ENCODE peak calls at places on chromosomes 13 and 19, in nine cellular contexts. B is pancreas, Z is A549, C is suprapubic skin, T is K562, P is adrenal gland, M is choroid plexus epithelial cell, Q is Caco-2, J is fibroblast of mammary gland. E is an unnamed sample.

GRCh38 chr19:13849991-13850909 is 26.7 kb upstream of the NANOS3 start:
- DNase-seq in M (peak), B (peak), P (peak), J (peak), Q (peak), C (peak), Z (peak), T (peak), E (no peak)

GRCh38 chr19:31448221-31448657 is 99.0 kb upstream of the TSHZ3 start:
- DNase-seq in B (peak), M (peak), Z (peak), P (peak), Q (no peak), C (peak), J (peak), T (no peak), E (no peak)

GRCh38 chr13:77040835-77041234 is 13.9 kb upstream of the FBXL3 start:
- DNase-seq in P (no peak), B (no peak), C (no peak), M (no peak), T (no peak), Z (no peak), Q (no peak), J (no peak), E (no peak)

GRCh38 chr19:11179716-11180297 is 17.5 kb downstream of the KANK2 start:
- DNase-seq in Q (no peak), T (no peak), C (no peak), P (no peak), M (peak), Z (no peak), J (no peak), B (no peak), E (no peak)

GRCh38 chr19:18879579-18880373 is 16.2 kb downstream of the CERS1 start:
- DNase-seq in B (no peak), P (no peak), J (peak), T (peak), Z (peak), M (peak), C (peak), Q (peak), E (peak)

GRCh38 chr19:5046339-5047039 is 77.6 kb downstream of the KDM4B start:
- DNase-seq in M (peak), T (no peak), Z (peak), B (peak), J (no peak), Q (peak), C (no peak), P (no peak), E (peak)

GRCh38 chr19:3035542-3036118 is 6.5 kb upstream of the TLE2 start:
- DNase-seq in J (peak), M (peak), T (peak), P (peak), Q (peak), C (peak), Z (peak), B (peak), E (peak)

GRCh38 chr13:94825507-94825906 is 113.2 kb upstream of the SOX21 start:
- DNase-seq in J (peak), B (peak), T (no peak), C (peak), Z (no peak), Q (no peak), P (peak), M (peak), E (no peak)

GRCh38 chr13:39811696-39812095 is 156.2 kb downstream of the COG6 start:
- DNase-seq in C (no peak), Z (no peak), Q (no peak), J (no peak), T (peak), P (no peak), B (no peak), M (no peak), E (peak)

GRCh38 chr19:7124782-7125181 is 55.3 kb downstream of the ZNF557 start:
- DNase-seq in Z (no peak), C (no peak), T (no peak), B (no peak), M (no peak), P (no peak), J (no peak), Q (no peak), E (no peak)

GRCh38 chr13:113552786-113553540 is 31.6 kb upstream of the TFDP1 start:
- DNase-seq in M (no peak), T (no peak), Q (no peak), C (no peak), P (peak), Z (no peak), J (no peak), B (peak), E (no peak)

GRCh38 chr19:1113278-1113985 is 9.6 kb downstream of the GPX4 start:
- DNase-seq in M (peak), C (peak), T (peak), Q (peak), P (peak), B (peak), Z (peak), J (peak), E (peak)

GRCh38 chr19:39831679-39832078 is 2.3 kb downstream of the DYRK1B start:
- DNase-seq in T (no peak), M (no peak), J (no peak), P (no peak), C (no peak), Z (no peak), Q (no peak), B (no peak), E (no peak)

GRCh38 chr19:37304190-37304883 is 66.6 kb upstream of the ZNF527 start:
- DNase-seq in Z (no peak), M (no peak), C (no peak), B (peak), P (peak), Q (no peak), T (peak), J (no peak), E (no peak)

GRCh38 chr19:3098141-3098514 is 4.0 kb downstream of the GNA11 start:
- DNase-seq in B (no peak), M (no peak), Z (no peak), Q (no peak), C (peak), T (no peak), P (no peak), J (peak), E (no peak)

GRCh38 chr19:4516199-4516938 is 1.9 kb downstream of the PLIN4 start:
- DNase-seq in T (no peak), Q (no peak), B (no peak), J (no peak), M (no peak), C (no peak), Z (no peak), P (no peak), E (no peak)

GRCh38 chr13:47708386-47708785 is 292.7 kb downstream of the SUCLA2 start:
- DNase-seq in M (peak), Z (peak), P (no peak), Q (no peak), C (no peak), B (no peak), J (peak), T (no peak), E (no peak)

GRCh38 chr13:24275041-24275440 is 34.3 kb upstream of the C1QTNF9 start:
- DNase-seq in Q (no peak), T (no peak), B (peak), Z (no peak), M (no peak), J (no peak), P (peak), C (no peak), E (no peak)

GRCh38 chr19:48734625-48735024 is 5.8 kb downstream of the RASIP1 start:
- DNase-seq in J (no peak), C (no peak), M (no peak), Q (no peak), Z (no peak), B (no peak), T (no peak), P (no peak), E (no peak)

GRCh38 chr13:59247166-59247565 is 916.6 kb downstream of the DIAPH3 start:
- DNase-seq in J (no peak), B (no peak), T (peak), C (no peak), M (no peak), Q (no peak), Z (no peak), P (peak), E (no peak)

GRCh38 chr19:29687244-29687896 is 22.1 kb downstream of the PLEKHF1 start:
- DNase-seq in C (no peak), B (no peak), M (peak), Z (peak), P (no peak), Q (no peak), J (peak), T (peak), E (no peak)

GRCh38 chr13:73702419-73703071 is 431.7 kb downstream of the KLF12 start:
- DNase-seq in Z (no peak), M (peak), P (no peak), J (no peak), B (no peak), Q (no peak), C (no peak), T (no peak), E (peak)

GRCh38 chr13:113041821-113042335 is 63.7 kb upstream of the F7 start:
- DNase-seq in P (no peak), M (no peak), Z (no peak), C (no peak), T (no peak), J (no peak), Q (no peak), B (no peak), E (no peak)

GRCh38 chr19:6532244-6532999 is 1.6 kb downstream of the TNFSF9 start:
- DNase-seq in J (no peak), C (no peak), P (no peak), Q (no peak), M (no peak), T (peak), B (no peak), Z (peak), E (peak)

GRCh38 chr13:51004918-51005460 is 95.4 kb downstream of the RNASEH2B start:
- DNase-seq in B (no peak), C (no peak), P (no peak), Z (no peak), Q (no peak), J (no peak), M (no peak), T (no peak), E (no peak)

GRCh38 chr19:10685210-10685609 is 16.0 kb upstream of the QTRT1 start:
- DNase-seq in P (no peak), Q (no peak), M (no peak), J (no peak), Z (no peak), C (no peak), B (no peak), T (no peak), E (no peak)

GRCh38 chr13:90502143-90502542 is 845.3 kb upstream of the MIR17HG start:
- DNase-seq in T (no peak), C (no peak), M (no peak), J (no peak), Z (no peak), Q (no peak), B (no peak), P (no peak), E (no peak)

GRCh38 chr19:15236886-15237285 is 4.6 kb upstream of the EPHX3 start:
- DNase-seq in J (no peak), T (no peak), Z (no peak), Q (no peak), C (no peak), M (no peak), B (no peak), P (no peak), E (no peak)

GRCh38 chr19:35270381-35270811 is 1.6 kb downstream of the USF2 start:
- DNase-seq in Q (no peak), T (no peak), J (no peak), M (no peak), P (no peak), B (no peak), C (no peak), Z (no peak), E (no peak)

GRCh38 chr19:55369651-55370304 is 485 bp downstream of the IL11 start:
- DNase-seq in J (peak), P (no peak), B (no peak), Z (peak), M (peak), Q (peak), T (peak), C (no peak), E (peak)

GRCh38 chr19:55372316-55373081 is 2.2 kb upstream of the IL11 start:
- DNase-seq in Z (peak), C (no peak), Q (peak), T (no peak), M (no peak), P (no peak), B (no peak), J (peak), E (no peak)

GRCh38 chr19:55368701-55369563 is 1.3 kb downstream of the IL11 start:
- DNase-seq in Z (peak), B (no peak), J (peak), C (no peak), M (no peak), T (peak), Q (peak), P (no peak), E (no peak)

GRCh38 chr19:55368106-55368505 is 2.2 kb downstream of the IL11 start:
- DNase-seq in B (no peak), P (no peak), C (no peak), J (no peak), T (no peak), Z (no peak), Q (no peak), M (no peak), E (no peak)

DNA sequence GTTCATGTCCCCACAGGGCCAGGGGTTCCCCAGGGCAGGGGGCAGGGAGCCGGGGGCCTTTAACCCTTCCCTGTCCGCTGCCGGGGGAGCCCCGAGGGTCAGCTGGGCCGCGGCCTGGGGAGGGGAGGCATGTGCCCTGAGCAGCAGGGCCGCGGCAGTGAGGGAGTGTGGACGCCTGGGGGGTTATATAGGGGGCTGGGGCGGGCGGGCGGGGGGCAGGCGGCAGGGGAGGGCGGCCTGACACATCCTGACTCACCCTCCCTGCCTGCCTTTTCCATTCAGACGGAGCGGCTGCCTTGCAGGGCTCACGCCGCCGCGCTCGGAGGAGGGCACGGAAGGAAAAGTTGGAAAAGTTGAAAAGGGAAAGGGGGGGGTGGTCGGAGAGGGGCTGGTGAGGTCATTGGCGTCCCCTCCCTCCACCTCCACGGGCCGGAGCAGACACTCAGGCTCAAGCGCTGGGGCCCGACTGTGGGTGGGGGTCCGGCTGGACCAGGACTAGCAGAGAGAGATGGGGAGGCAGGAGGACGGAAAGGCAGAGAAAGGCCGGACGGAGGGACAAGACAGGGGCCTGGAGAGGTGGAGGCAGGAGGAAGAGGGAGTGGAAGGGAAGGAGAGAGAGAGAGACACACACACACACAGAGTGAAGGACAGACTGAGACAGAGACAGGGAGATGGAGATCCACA is at the start of gene IL11:
- DNase-seq in T (no peak), P (no peak), Z (peak), C (no peak), M (no peak), Q (no peak), B (no peak), J (peak), E (no peak)
- H3K4me3 ChIP-seq in T (peak), P (peak), Z (peak), C (peak), M (peak), Q (peak), B (no peak), J (peak), E (no peak)

GRCh38 chr19:45169602-45170001 is 8.4 kb downstream of the TRAPPC6A start:
- DNase-seq in P (no peak), Q (no peak), Z (no peak), B (no peak), T (no peak), M (no peak), J (no peak), C (no peak), E (no peak)
- H3K4me3 ChIP-seq in P (no peak), Q (no peak), Z (no peak), B (no peak), T (no peak), M (no peak), J (no peak), C (no peak), E (no peak)

GRCh38 chr13:105336706-105337582 is 1198.5 kb downstream of the EFNB2 start:
- DNase-seq in B (no peak), P (no peak), M (peak), C (no peak), Q (no peak), T (no peak), J (no peak), Z (no peak), E (no peak)
- H3K4me3 ChIP-seq in B (no peak), P (no peak), M (no peak), C (no peak), Q (no peak), T (no peak), J (no peak), Z (no peak), E (no peak)

GRCh38 chr19:44848036-44848804 is 2.1 kb downstream of the NECTIN2 start:
- DNase-seq in T (peak), P (peak), Q (no peak), M (peak), J (peak), Z (no peak), B (no peak), C (peak), E (no peak)
- H3K4me3 ChIP-seq in T (peak), P (peak), Q (peak), M (peak), J (peak), Z (peak), B (peak), C (peak), E (no peak)

GRCh38 chr13:36817996-36818395 is 1.0 kb upstream of the RFXAP start:
- DNase-seq in T (no peak), Z (no peak), P (no peak), Q (no peak), J (no peak), B (no peak), C (no peak), M (no peak), E (no peak)
- H3K4me3 ChIP-seq in T (no peak), Z (no peak), P (peak), Q (no peak), J (no peak), B (no peak), C (no peak), M (no peak), E (peak)

GRCh38 chr19:50716178-50717025 is 3.2 kb downstream of the SHANK1 start:
- DNase-seq in T (no peak), M (no peak), P (no peak), J (no peak), C (no peak), Q (no peak), B (no peak), Z (no peak), E (no peak)

GRCh38 chr19:50718255-50719118 is 1.1 kb downstream of the SHANK1 start:
- DNase-seq in P (no peak), Q (no peak), B (no peak), T (no peak), J (no peak), M (no peak), C (no peak), Z (no peak), E (no peak)

GRCh38 chr19:50717026-50717723 is 2.4 kb downstream of the SHANK1 start:
- DNase-seq in Z (no peak), P (no peak), B (no peak), T (no peak), J (no peak), Q (no peak), C (no peak), M (no peak), E (no peak)

GRCh38 chr19:50719119-50719435 is 525 bp downstream of the SHANK1 start:
- DNase-seq in T (no peak), M (no peak), Q (no peak), C (no peak), P (no peak), B (no peak), J (no peak), Z (no peak), E (no peak)

GRCh38 chr19:50717891-50718254 is 1.7 kb downstream of the SHANK1 start:
- DNase-seq in M (no peak), C (no peak), P (no peak), Z (no peak), Q (no peak), T (no peak), J (no peak), B (no peak), E (no peak)
- H3K4me3 ChIP-seq in M (no peak), C (peak), P (peak), Z (peak), Q (no peak), T (no peak), J (no peak), B (no peak), E (no peak)

GRCh38 chr13:99967498-99967883 is 4.1 kb downstream of the ZIC5 start:
- DNase-seq in B (no peak), P (no peak), J (no peak), Z (no peak), Q (no peak), T (no peak), C (no peak), M (no peak), E (no peak)
- H3K4me3 ChIP-seq in B (no peak), P (no peak), J (no peak), Z (peak), Q (no peak), T (no peak), C (no peak), M (peak), E (no peak)

E was measured in Karpas-422.